ENCODE peak calls at places on chromosomes 3 and 15, in nine cellular contexts. D is LoVo; N is heart right ventricle; A is mucosa of gallbladder; I is T-helper 1 cell; U is ACHN; Y is fibroblast of mammary gland; X is stimulated activated CD4-positive, alpha-beta T cell treated with anti-CD3 and anti-CD28 coated beads, TNF-alpha, amount 100 ng/mL, for 4 hours; T is IMR-90. R is an unnamed sample.

GRCh38 chr15:80132382-80132781 is 20.4 kb upstream of the FAH start:
- DNase-seq in A (no peak), N (no peak), U (no peak), I (no peak), Y (no peak), X (no peak), D (no peak), T (no peak), R (no peak)

GRCh38 chr3:101271728-101272127 is 48.6 kb downstream of the IMPG2 start:
- DNase-seq in A (no peak), X (no peak), T (no peak), U (no peak), N (no peak), I (no peak), D (no peak), Y (no peak), R (no peak)

GRCh38 chr3:197494366-197495058 is 61.3 kb downstream of the BDH1 start:
- DNase-seq in X (no peak), N (peak), D (peak), U (no peak), T (no peak), I (no peak), Y (peak), A (no peak), R (no peak)

GRCh38 chr15:92611995-92612745 is 43.4 kb downstream of the FAM174B start:
- DNase-seq in I (no peak), N (no peak), Y (no peak), X (no peak), U (no peak), T (no peak), D (no peak), A (no peak), R (no peak)

GRCh38 chr3:106208979-106209378 is 340.2 kb upstream of the CBLB start:
- DNase-seq in N (no peak), X (no peak), U (peak), A (no peak), Y (peak), T (peak), D (no peak), I (no peak), R (no peak)

GRCh38 chr15:63157891-63158431 is 684 bp upstream of the RPS27L start:
- DNase-seq in I (peak), Y (peak), N (no peak), U (peak), T (peak), D (peak), A (peak), X (no peak), R (no peak)

GRCh38 chr15:89098281-89098680 is 10.0 kb downstream of the ABHD2 start:
- DNase-seq in U (no peak), I (no peak), N (no peak), Y (no peak), X (no peak), T (peak), A (no peak), D (no peak), R (no peak)

GRCh38 chr3:128313181-128313725 is 153.4 kb downstream of the DNAJB8 start:
- DNase-seq in X (no peak), Y (no peak), I (no peak), T (no peak), A (peak), D (no peak), U (no peak), N (no peak), R (no peak)

GRCh38 chr15:67839358-67839928 is 402 bp downstream of the RNU6-1 start:
- DNase-seq in N (no peak), D (peak), U (peak), T (peak), I (no peak), Y (peak), X (no peak), A (no peak), R (no peak)

GRCh38 chr15:62799919-62800318 is 242.6 kb upstream of the TPM1 start:
- DNase-seq in U (no peak), Y (no peak), X (no peak), N (peak), A (no peak), T (no peak), I (no peak), D (no peak), R (no peak)

GRCh38 chr3:27174530-27174929 is 194.7 kb downstream of the NEK10 start:
- DNase-seq in U (no peak), A (no peak), Y (no peak), X (no peak), N (no peak), T (no peak), I (no peak), D (no peak), R (no peak)

GRCh38 chr3:183766107-183766506 is 59.3 kb downstream of the MAP6D1 start:
- DNase-seq in T (no peak), X (no peak), N (no peak), Y (no peak), D (no peak), I (no peak), U (no peak), A (no peak), R (no peak)

R was measured in effector memory CD4-positive, alpha-beta T cell.